ENCODE peak calls at places on chromosomes 12 and 14, in six cellular contexts. Z is A549, O is left lung, A is AG09319, D is fibroblast of mammary gland, R is Caco-2. S is an unnamed sample.
A peak's percentile ranks its signal among the peaks of the same experiment; 100 is the strongest.

GRCh38 chr12:52005903-52006703 is 643 bp upstream of the TAMALIN start:
- DNase-seq in Z (no peak), O (peak; percentile 86), A (no peak), D (no peak), R (no peak), S (peak; percentile 33)

GRCh38 chr12:98418357-98419075 is 96.9 kb upstream of the TMPO start:
- DNase-seq in Z (peak; percentile 55), O (peak; percentile 93), A (peak; percentile 98), D (peak; percentile 94), R (peak; percentile 84), S (no peak)

GRCh38 chr12:7131502-7131866 is 1.3 kb downstream of the CLSTN3 start:
- DNase-seq in Z (no peak), O (no peak), A (no peak), D (no peak), R (no peak), S (no peak)

GRCh38 chr14:64496764-64497163 is 6.9 kb downstream of the ZBTB25 start:
- DNase-seq in Z (no peak), O (no peak), A (no peak), D (no peak), R (no peak), S (no peak)

GRCh38 chr12:102769323-102769916 is 147.6 kb downstream of the PAH start:
- DNase-seq in Z (peak; percentile 61), O (no peak), A (peak; percentile 27), D (peak; percentile 67), R (peak; percentile 49), S (peak; percentile 26)

GRCh38 chr12:39062266-39062996 is 157.0 kb upstream of the CPNE8 start:
- DNase-seq in Z (no peak), O (no peak), A (no peak), D (no peak), R (no peak), S (no peak)

GRCh38 chr12:31732926-31733548 is 4.2 kb upstream of the AMN1 start:
- DNase-seq in Z (peak; percentile 82), O (no peak), A (no peak), D (peak; percentile 88), R (peak; percentile 62), S (no peak)

GRCh38 chr14:97824218-97824617 is 1027.0 kb downstream of the VRK1 start:
- DNase-seq in Z (no peak), O (no peak), A (no peak), D (no peak), R (no peak), S (no peak)

GRCh38 chr12:18824287-18824686 is 86.4 kb downstream of the CAPZA3 start:
- DNase-seq in Z (no peak), O (no peak), A (no peak), D (no peak), R (no peak), S (no peak)

GRCh38 chr12:132102297-132102696 is 41.8 kb downstream of the DDX51 start:
- DNase-seq in Z (no peak), O (no peak), A (no peak), D (no peak), R (no peak), S (no peak)

GRCh38 chr12:120962487-120963054 is 15.8 kb upstream of the HNF1A start:
- DNase-seq in Z (no peak), O (no peak), A (no peak), D (peak; percentile 19), R (no peak), S (no peak)

GRCh38 chr14:60965402-60965801 is 15.5 kb downstream of the TRMT5 start:
- DNase-seq in Z (no peak), O (no peak), A (peak; percentile 18), D (peak; percentile 87), R (no peak), S (no peak)

GRCh38 chr14:31229638-31230229 is 22.1 kb upstream of the HECTD1 start:
- DNase-seq in Z (peak; percentile 98), O (peak; percentile 77), A (peak; percentile 94), D (peak; percentile 99), R (peak; percentile 95), S (no peak)

GRCh38 chr14:99460793-99461192 is 19.9 kb downstream of the SETD3 start:
- DNase-seq in Z (no peak), O (no peak), A (no peak), D (no peak), R (peak; percentile 80), S (no peak)

GRCh38 chr14:75811862-75812505 is 150.9 kb downstream of the TTLL5 start:
- DNase-seq in Z (no peak), O (no peak), A (no peak), D (peak; percentile 63), R (peak; percentile 68), S (no peak)

GRCh38 chr12:29581641-29582040 is 84.2 kb upstream of the OVCH1 start:
- DNase-seq in Z (no peak), O (no peak), A (no peak), D (peak; percentile 75), R (no peak), S (no peak)

GRCh38 chr12:122356192-122356635 is 66.3 kb downstream of the CLIP1 start:
- DNase-seq in Z (peak; percentile 22), O (no peak), A (peak; percentile 42), D (peak; percentile 77), R (no peak), S (no peak)

GRCh38 chr12:75592086-75592485 is 80.7 kb upstream of the KRR1 start:
- DNase-seq in Z (no peak), O (no peak), A (no peak), D (no peak), R (no peak), S (no peak)

GRCh38 chr14:101774006-101774755 is 12.7 kb downstream of the PPP2R5C start:
- DNase-seq in Z (no peak), O (no peak), A (no peak), D (no peak), R (no peak), S (no peak)

GRCh38 chr12:42756841-42757661 is 167.5 kb upstream of the PRICKLE1 start:
- DNase-seq in Z (peak; percentile 44), O (no peak), A (peak; percentile 35), D (peak; percentile 89), R (peak; percentile 82), S (no peak)

GRCh38 chr14:91250912-91251311 is 6.4 kb upstream of the GPR68 start:
- DNase-seq in Z (no peak), O (no peak), A (no peak), D (no peak), R (no peak), S (no peak)

GRCh38 chr14:91253795-91254323 is 9.4 kb upstream of the GPR68 start:
- DNase-seq in Z (no peak), O (no peak), A (no peak), D (no peak), R (no peak), S (no peak)

GRCh38 chr14:91246051-91246852 is 1.7 kb upstream of the GPR68 start:
- DNase-seq in Z (no peak), O (no peak), A (no peak), D (no peak), R (no peak), S (no peak)

GRCh38 chr14:91252901-91253794 is 8.6 kb upstream of the GPR68 start:
- DNase-seq in Z (peak; percentile 28), O (peak; percentile 44), A (no peak), D (no peak), R (no peak), S (no peak)

DNA sequence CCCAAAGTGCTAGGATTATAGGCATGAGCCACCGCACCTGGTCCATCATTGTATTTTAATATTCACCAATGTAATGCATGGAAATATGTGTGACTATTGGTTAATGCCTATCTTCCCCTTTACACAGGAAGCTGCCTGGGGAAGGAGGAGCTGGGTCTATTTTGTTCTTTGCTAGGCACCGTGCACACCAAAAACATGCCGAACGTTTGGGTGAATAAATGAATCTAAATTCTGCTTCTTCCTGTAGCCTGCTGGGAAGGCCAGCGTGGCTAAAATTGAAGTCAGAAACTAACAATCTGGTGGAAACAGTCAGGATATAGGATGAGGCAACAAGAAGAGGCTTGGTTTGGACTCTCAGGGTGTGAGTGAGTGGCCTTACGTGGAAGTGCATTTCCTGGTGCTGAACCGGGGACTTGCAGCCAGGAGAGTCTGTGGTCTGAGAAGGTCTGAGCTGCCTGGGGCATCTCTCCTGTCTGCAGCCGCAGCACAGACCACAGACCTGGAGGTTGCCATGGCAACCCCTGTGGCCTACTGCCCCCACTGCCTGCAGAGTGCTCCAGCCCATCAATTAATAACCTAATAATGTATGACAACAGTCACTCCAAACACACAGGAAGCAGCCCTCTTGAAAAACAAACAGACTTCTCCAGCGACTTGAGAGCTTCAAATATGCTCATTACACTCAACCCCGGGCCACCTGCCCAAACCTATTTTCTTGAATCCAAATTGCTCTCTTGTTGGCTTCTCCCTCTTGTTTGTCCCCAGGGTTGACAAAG is 5.5 kb upstream of the GPR68 start:
- DNase-seq in Z (no peak), O (peak; percentile 71), A (no peak), D (no peak), R (no peak), S (no peak)
- TF ChIP-seq CTCF in Z (no peak), O (no peak), A (no peak), D (no peak), R (no peak), S (no peak)

GRCh38 chr14:81464253-81465001 is 64.3 kb upstream of the STON2 start:
- DNase-seq in Z (peak; percentile 60), O (no peak), A (peak; percentile 24), D (peak; percentile 66), R (no peak), S (no peak)
- TF ChIP-seq CTCF in Z (peak; percentile 92), O (peak; percentile 84), A (peak; percentile 86), D (peak; percentile 92), R (peak; percentile 78), S (peak; percentile 85)

DNA sequence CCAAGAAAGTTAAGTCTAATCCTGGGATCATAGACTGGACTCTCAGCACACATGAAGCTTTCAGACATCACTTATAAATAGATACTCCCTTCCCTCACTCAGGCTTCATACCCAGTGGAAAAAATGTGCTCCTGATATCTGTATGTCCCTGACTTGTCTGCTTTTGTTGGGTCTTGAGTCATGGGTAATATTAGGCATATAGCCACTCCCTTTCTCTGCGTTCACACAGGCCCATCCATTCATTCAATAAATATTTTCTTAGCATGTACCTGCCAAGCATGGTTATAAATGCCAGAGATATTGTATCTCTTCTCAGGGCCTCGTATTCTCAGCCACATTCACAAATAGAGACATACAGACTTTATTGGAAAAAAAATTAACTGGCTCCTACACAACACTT is 43.5 kb downstream of the COX16 start:
- DNase-seq in Z (no peak), O (no peak), A (no peak), D (no peak), R (no peak), S (no peak)
- TF ChIP-seq CTCF in Z (no peak), O (no peak), A (no peak), D (no peak), R (no peak), S (no peak)

DNA sequence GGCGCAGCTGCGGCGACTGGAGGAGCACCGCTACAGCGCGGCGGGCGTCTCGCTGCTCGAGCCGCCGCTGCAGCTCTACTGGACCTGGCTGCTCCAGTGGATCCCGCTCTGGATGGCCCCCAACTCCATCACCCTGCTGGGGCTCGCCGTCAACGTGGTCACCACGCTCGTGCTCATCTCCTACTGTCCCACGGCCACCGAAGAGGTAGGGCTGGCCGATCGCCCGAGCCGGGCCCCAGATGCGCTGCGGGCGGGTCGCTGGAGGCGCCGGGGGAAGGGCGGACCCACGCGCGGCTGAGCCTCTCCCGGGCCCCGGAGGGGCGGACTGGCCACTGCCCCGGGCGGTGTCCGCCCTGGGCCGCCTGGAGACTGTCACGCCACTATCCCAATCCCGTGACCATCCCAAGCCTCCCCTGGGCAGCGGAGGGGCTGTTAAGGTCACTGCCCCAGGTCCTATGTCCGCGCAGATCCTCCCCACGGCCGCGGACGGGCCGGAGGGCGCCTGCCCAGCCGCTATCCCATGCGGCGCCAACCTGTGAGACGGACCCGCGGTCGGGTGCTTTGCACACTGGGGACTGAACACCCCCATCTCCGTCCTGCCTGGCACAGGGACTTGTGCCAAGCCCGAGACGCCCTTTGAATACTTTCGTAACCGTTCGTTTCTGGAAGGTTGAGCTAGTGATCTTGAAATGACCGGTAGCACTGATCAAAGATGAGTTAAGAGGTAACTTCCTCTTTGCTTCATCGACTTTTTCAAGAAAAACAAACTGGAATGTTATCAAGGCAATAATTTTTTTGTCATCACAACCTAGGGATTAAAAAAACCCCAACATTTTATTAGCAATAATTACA is 716 bp downstream of the CHPT1 start:
- DNase-seq in Z (peak; percentile 37), O (peak; percentile 57), A (no peak), D (peak; percentile 34), R (peak; percentile 42), S (no peak)
- TF ChIP-seq CTCF in Z (no peak), O (no peak), A (no peak), D (no peak), R (no peak), S (no peak)

S was measured in D721Med.